ENCODE peak calls at places on chromosomes 16 and 17, in four cellular contexts. W, R, B and F are unnamed samples.

GRCh38 chr16:28544998-28545397 is 6.2 kb upstream of the NUPR1 start:
- DNase-seq in R (no peak), W (no peak), B (no peak), F (no peak)

GRCh38 chr17:39194089-39194984 is 3.1 kb downstream of the CACNB1 start:
- DNase-seq in R (peak), W (peak), B (peak), F (peak)

GRCh38 chr16:57810197-57811024 is 8.1 kb upstream of the KIFC3 start:
- DNase-seq in R (peak), W (no peak), B (peak), F (peak)

GRCh38 chr16:55508941-55509920 is at the start of gene LPCAT2:
- DNase-seq in W (peak), R (peak), B (peak), F (peak)

GRCh38 chr17:64157669-64158180 is 27.8 kb upstream of the ERN1 start:
- DNase-seq in B (no peak), R (no peak), W (no peak), F (no peak)

GRCh38 chr16:82061861-82062525 is 26.9 kb downstream of the HSD17B2 start:
- DNase-seq in W (peak), R (peak), B (no peak), F (no peak)

GRCh38 chr16:6165330-6165984 is 1067.9 kb upstream of the EEF2KMT start:
- DNase-seq in R (no peak), W (no peak), B (no peak), F (no peak)

GRCh38 chr16:1331712-1332617 is 1.5 kb upstream of the BAIAP3 start:
- DNase-seq in R (peak), B (peak), W (no peak), F (peak)

GRCh38 chr17:38939987-38940386 is 14.6 kb downstream of the LASP1NB start:
- DNase-seq in R (no peak), W (no peak), B (no peak), F (no peak)

GRCh38 chr17:74852237-74853047 is 7.2 kb downstream of the GRIN2C start:
- DNase-seq in R (peak), B (peak), W (peak), F (peak)

GRCh38 chr17:70313450-70313849 is 144.1 kb downstream of the KCNJ2 start:
- DNase-seq in W (no peak), B (no peak), R (no peak), F (no peak)
- TF ChIP-seq ELF4 in W (no peak), B (no peak), R (no peak), F (no peak)

GRCh38 chr17:4537451-4538235 is 17.5 kb downstream of the MYBBP1A start:
- DNase-seq in B (no peak), R (no peak), W (no peak), F (no peak)

GRCh38 chr17:4536742-4537411 is 18.3 kb downstream of the MYBBP1A start:
- DNase-seq in B (no peak), W (no peak), R (no peak), F (no peak)

GRCh38 chr17:4539576-4540223 is 15.5 kb downstream of the MYBBP1A start:
- DNase-seq in B (no peak), R (no peak), W (no peak), F (no peak)

GRCh38 chr17:4539025-4539424 is 16.2 kb downstream of the MYBBP1A start:
- DNase-seq in B (no peak), R (no peak), W (no peak), F (no peak)

GRCh38 chr17:4538236-4539002 is 16.8 kb downstream of the MYBBP1A start:
- DNase-seq in B (no peak), R (no peak), W (no peak), F (no peak)
- TF ChIP-seq ELF4 in B (no peak), R (no peak), W (no peak), F (no peak)

GRCh38 chr17:1555618-1556471 is 6.7 kb downstream of the PITPNA start:
- DNase-seq in R (no peak), B (no peak), W (no peak), F (no peak)
- TF ChIP-seq ELF4 in R (no peak), B (no peak), W (no peak), F (no peak)

DNA sequence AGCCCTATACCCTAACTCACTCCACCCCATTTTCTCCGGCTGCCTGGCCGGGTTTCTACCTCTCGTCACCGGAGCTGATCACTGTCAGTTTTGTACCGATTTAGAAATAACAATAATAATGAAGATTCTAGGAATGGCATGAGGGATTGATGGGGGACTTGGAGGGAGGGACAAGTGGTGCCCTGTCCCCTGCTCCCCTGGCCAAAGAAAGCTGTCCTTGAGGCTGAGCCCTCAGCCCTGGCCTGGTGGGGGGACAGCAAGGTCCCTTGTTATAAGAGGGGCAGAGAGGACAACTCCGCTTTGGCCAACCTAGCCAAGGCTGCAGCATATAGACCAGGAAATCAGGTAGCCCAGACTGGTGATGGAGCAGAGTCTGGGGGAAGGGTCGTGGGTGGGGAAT is 10.5 kb downstream of the GAS2L2 start:
- DNase-seq in B (no peak), W (no peak), R (no peak), F (no peak)
- TF ChIP-seq ELF4 in B (no peak), W (no peak), R (no peak), F (no peak)